ENCODE peak calls at places on chromosomes 11 and 22, in five cellular contexts. J is colonic mucosa, P is GM23248, B is IMR-90, E is MM.1S. S is an unnamed sample. For H3K27me3, the result is how much of the 10 kb centered on the place peaks cover.

GRCh38 chr11:45777127-45777969 is 27.6 kb upstream of the SLC35C1 start:
- DNase-seq in J (no peak), P (peak), B (no peak), E (no peak), S (no peak)

GRCh38 chr22:43917523-43917922 is 6.1 kb upstream of the PNPLA3 start:
- DNase-seq in J (no peak), P (no peak), B (no peak), E (no peak), S (no peak)

GRCh38 chr22:43126506-43127165 is 16.1 kb downstream of the BIK start:
- DNase-seq in J (peak), P (peak), B (peak), E (no peak), S (peak)

GRCh38 chr11:79940165-79940564 is 499.3 kb upstream of the TENM4 start:
- DNase-seq in J (no peak), P (no peak), B (peak), E (no peak), S (no peak)

GRCh38 chr11:132848336-132848735 is 684.0 kb downstream of the OPCML start:
- DNase-seq in J (no peak), P (peak), B (peak), E (no peak), S (peak)

GRCh38 chr22:46737105-46737975 is 712 bp downstream of the CERK start:
- DNase-seq in J (no peak), P (peak), B (peak), E (peak), S (no peak)

GRCh38 chr11:1335811-1336761 is 26.7 kb upstream of the TOLLIP start:
- DNase-seq in J (peak), P (peak), B (peak), E (peak), S (peak)

GRCh38 chr22:30556388-30556787 is 9.8 kb upstream of the SEC14L6 start:
- DNase-seq in J (no peak), P (no peak), B (no peak), E (no peak), S (no peak)

GRCh38 chr11:102831128-102831708 is 12.2 kb downstream of the MMP3 start:
- DNase-seq in J (peak), P (peak), B (peak), E (peak), S (no peak)

GRCh38 chr11:14148653-14149273 is 186.2 kb downstream of the SPON1 start:
- DNase-seq in J (no peak), P (peak), B (peak), E (peak), S (no peak)

GRCh38 chr11:67045314-67045713 is 11.3 kb upstream of the RHOD start:
- DNase-seq in J (no peak), P (peak), B (peak), E (no peak), S (peak)

GRCh38 chr11:36376315-36376887 is 80.3 kb downstream of the PRR5L start:
- DNase-seq in J (peak), P (peak), B (peak), E (no peak), S (no peak)

GRCh38 chr11:69702239-69702668 is 1.6 kb downstream of the FGF19 start:
- DNase-seq in J (no peak), P (no peak), B (no peak), E (no peak), S (no peak)
- H3K4me3 ChIP-seq in J (no peak), P (no peak), B (no peak), E (no peak), S (no peak)

GRCh38 chr11:64290894-64291745 is at the start of gene KCNK4:
- DNase-seq in J (no peak), P (no peak), B (no peak), E (peak), S (no peak)
- H3K27me3 ChIP-seq in J (under half), P (under half), B (half or more), E (half or more), S (under half)

GRCh38 chr11:47258317-47258902 is 614 bp downstream of the NR1H3 start:
- DNase-seq in J (no peak), P (peak), B (no peak), E (no peak), S (no peak)
- H3K4me3 ChIP-seq in J (peak), P (peak), B (no peak), E (no peak), S (peak)

GRCh38 chr22:49243335-49243734 is 584.3 kb downstream of the BRD1 start:
- DNase-seq in J (no peak), P (no peak), B (no peak), E (no peak), S (no peak)
- H3K27me3 ChIP-seq in J (under half), P (under half), B (under half), E (half or more), S (under half)

GRCh38 chr11:73310661-73311393 is 2.8 kb downstream of the ARHGEF17 start:
- DNase-seq in J (no peak), P (no peak), B (no peak), E (no peak), S (no peak)

GRCh38 chr11:73312806-73313403 is 4.8 kb downstream of the ARHGEF17 start:
- DNase-seq in J (no peak), P (peak), B (peak), E (no peak), S (no peak)

GRCh38 chr11:73311394-73311869 is 3.4 kb downstream of the ARHGEF17 start:
- DNase-seq in J (no peak), P (no peak), B (no peak), E (no peak), S (no peak)

GRCh38 chr11:73313652-73314051 is 5.6 kb downstream of the ARHGEF17 start:
- DNase-seq in J (no peak), P (peak), B (no peak), E (no peak), S (no peak)

DNA sequence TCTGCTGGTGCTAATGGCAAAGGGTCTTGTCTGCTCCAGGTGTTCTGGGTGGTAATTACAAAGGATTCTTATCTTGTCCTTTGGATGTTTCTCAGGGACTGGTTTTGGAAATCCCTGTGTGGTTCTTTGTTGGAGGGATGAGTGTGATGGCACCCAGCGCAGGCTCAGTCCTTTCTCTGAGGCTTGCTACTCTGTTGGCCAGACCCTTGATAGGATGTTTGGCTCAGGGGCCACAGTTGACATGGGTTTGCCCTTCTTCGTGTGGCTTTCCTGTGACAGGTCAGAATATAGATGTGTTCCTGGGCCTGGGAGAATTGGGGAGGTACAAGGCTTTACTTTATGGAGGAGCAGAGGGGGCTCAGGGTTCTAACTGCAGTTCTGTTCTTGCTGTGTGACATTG is 4.0 kb downstream of the ARHGEF17 start:
- DNase-seq in J (no peak), P (no peak), B (no peak), E (no peak), S (no peak)
- H3K4me3 ChIP-seq in J (peak), P (peak), B (peak), E (no peak), S (peak)

DNA sequence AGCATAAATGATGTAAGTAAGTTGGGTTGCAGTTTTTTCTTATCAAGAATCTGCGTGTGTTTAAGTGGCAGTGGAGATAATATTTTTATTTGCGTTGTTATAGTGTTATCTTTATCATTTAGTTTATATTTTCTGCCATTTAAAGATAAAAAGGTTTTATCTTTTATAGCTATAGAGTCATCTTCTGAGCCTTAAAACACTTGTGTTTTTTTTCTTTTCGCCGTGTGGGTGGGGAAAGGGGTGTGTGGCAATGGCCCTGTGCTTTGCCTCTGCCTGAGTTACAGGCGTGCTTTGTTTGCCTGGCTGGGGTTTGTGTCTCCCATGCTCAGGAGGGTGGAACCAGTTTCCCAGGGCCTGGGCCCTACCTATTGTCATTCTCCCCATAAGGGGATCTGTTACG is 16.2 kb downstream of the ARHGEF12 start:
- DNase-seq in J (peak), P (no peak), B (no peak), E (no peak), S (no peak)
- H3K27me3 ChIP-seq in J (under half), P (under half), B (under half), E (under half), S (under half)